ENCODE peak calls at places on chromosomes 5 and 9, in five cellular contexts. One of them, this sample, is unnamed.

GRCh38 chr9:97307500-97308163 is at the start of gene CCDC180:
- DNase-seq in HCT116: no peak
- DNase-seq in endothelial cell of umbilical vein: peak
- DNase-seq in H1: no peak
- DNase-seq in A549: no peak
- DNase-seq in this sample: no peak

GRCh38 chr5:65121880-65122436 is 353.2 kb downstream of the CWC27 start:
- DNase-seq in HCT116: no peak
- DNase-seq in H1: no peak
- DNase-seq in A549: no peak
- DNase-seq in endothelial cell of umbilical vein: no peak
- DNase-seq in this sample: peak

GRCh38 chr9:4382722-4383317 is 83.0 kb upstream of the GLIS3 start:
- DNase-seq in endothelial cell of umbilical vein: peak
- DNase-seq in HCT116: peak
- DNase-seq in H1: no peak
- DNase-seq in A549: peak
- DNase-seq in this sample: peak

GRCh38 chr5:181108578-181109165 is 22.3 kb downstream of the OR2V1 start:
- DNase-seq in H1: no peak
- DNase-seq in endothelial cell of umbilical vein: no peak
- DNase-seq in HCT116: no peak
- DNase-seq in A549: no peak
- DNase-seq in this sample: no peak

GRCh38 chr9:99474186-99474585 is 252.1 kb downstream of the SEC61B start:
- DNase-seq in A549: no peak
- DNase-seq in HCT116: no peak
- DNase-seq in endothelial cell of umbilical vein: no peak
- DNase-seq in H1: no peak
- DNase-seq in this sample: no peak

GRCh38 chr9:338602-339001 is 123.9 kb downstream of the DOCK8 start:
- DNase-seq in endothelial cell of umbilical vein: no peak
- DNase-seq in H1: no peak
- DNase-seq in A549: no peak
- DNase-seq in HCT116: no peak
- DNase-seq in this sample: no peak

GRCh38 chr5:72223371-72223770 is 96.7 kb downstream of the MRPS27 start:
- DNase-seq in A549: no peak
- DNase-seq in endothelial cell of umbilical vein: no peak
- DNase-seq in HCT116: no peak
- DNase-seq in H1: no peak
- DNase-seq in this sample: no peak

GRCh38 chr5:98927242-98927987 is 1.4 kb downstream of the CHD1 start:
- DNase-seq in A549: peak
- DNase-seq in HCT116: no peak
- DNase-seq in H1: no peak
- DNase-seq in endothelial cell of umbilical vein: peak
- DNase-seq in this sample: peak

GRCh38 chr9:129451089-129451656 is 169.7 kb downstream of the C9orf50 start:
- DNase-seq in H1: no peak
- DNase-seq in A549: no peak
- DNase-seq in HCT116: no peak
- DNase-seq in endothelial cell of umbilical vein: peak
- DNase-seq in this sample: no peak

GRCh38 chr5:153552886-153553285 is 62.4 kb downstream of the GRIA1 start:
- DNase-seq in H1: no peak
- DNase-seq in HCT116: no peak
- DNase-seq in A549: no peak
- DNase-seq in endothelial cell of umbilical vein: no peak
- DNase-seq in this sample: no peak

GRCh38 chr9:72013188-72013877 is 47.1 kb downstream of the C9orf57 start:
- DNase-seq in H1: no peak
- DNase-seq in A549: no peak
- DNase-seq in endothelial cell of umbilical vein: no peak
- DNase-seq in HCT116: no peak
- DNase-seq in this sample: peak

GRCh38 chr9:117795271-117795670 is 91.1 kb downstream of the TLR4 start:
- DNase-seq in endothelial cell of umbilical vein: no peak
- DNase-seq in HCT116: no peak
- DNase-seq in H1: no peak
- DNase-seq in A549: no peak
- DNase-seq in this sample: no peak

GRCh38 chr9:92608221-92609141 is 61.5 kb downstream of the IPPK start:
- DNase-seq in HCT116: no peak
- DNase-seq in endothelial cell of umbilical vein: no peak
- DNase-seq in H1: no peak
- DNase-seq in A549: no peak
- DNase-seq in this sample: no peak
- TF ChIP-seq MAX in HCT116: no peak
- TF ChIP-seq MAX in endothelial cell of umbilical vein: no peak
- TF ChIP-seq MAX in H1: no peak
- TF ChIP-seq MAX in A549: no peak
- TF ChIP-seq MAX in this sample: no peak

GRCh38 chr9:126485662-126486061 is 128.1 kb upstream of the LMX1B start:
- DNase-seq in endothelial cell of umbilical vein: no peak
- DNase-seq in H1: no peak
- DNase-seq in A549: no peak
- DNase-seq in HCT116: no peak
- DNase-seq in this sample: no peak
- H3K4me3 ChIP-seq in endothelial cell of umbilical vein: no peak
- H3K4me3 ChIP-seq in H1: no peak
- H3K4me3 ChIP-seq in A549: no peak
- H3K4me3 ChIP-seq in HCT116: no peak
- H3K4me3 ChIP-seq in this sample: no peak

GRCh38 chr9:112700080-112700479 is 17.8 kb downstream of the INIP start:
- DNase-seq in endothelial cell of umbilical vein: no peak
- DNase-seq in HCT116: no peak
- DNase-seq in H1: no peak
- DNase-seq in A549: no peak
- DNase-seq in this sample: no peak

GRCh38 chr9:112703304-112703703 is 14.6 kb downstream of the INIP start:
- DNase-seq in A549: no peak
- DNase-seq in endothelial cell of umbilical vein: no peak
- DNase-seq in H1: no peak
- DNase-seq in HCT116: no peak
- DNase-seq in this sample: no peak

GRCh38 chr9:112711050-112711689 is 6.7 kb downstream of the INIP start:
- DNase-seq in H1: no peak
- DNase-seq in endothelial cell of umbilical vein: peak
- DNase-seq in A549: peak
- DNase-seq in HCT116: no peak
- DNase-seq in this sample: peak

GRCh38 chr9:112705773-112706427 is 12.0 kb downstream of the INIP start:
- DNase-seq in endothelial cell of umbilical vein: peak
- DNase-seq in H1: no peak
- DNase-seq in HCT116: no peak
- DNase-seq in A549: peak
- DNase-seq in this sample: peak
- TF ChIP-seq MAX in endothelial cell of umbilical vein: no peak
- TF ChIP-seq MAX in H1: no peak
- TF ChIP-seq MAX in HCT116: no peak
- TF ChIP-seq MAX in A549: no peak
- TF ChIP-seq MAX in this sample: no peak

GRCh38 chr9:84670801-84671153 is 1.2 kb downstream of the NTRK2 start:
- DNase-seq in A549: no peak
- DNase-seq in H1: no peak
- DNase-seq in endothelial cell of umbilical vein: no peak
- DNase-seq in HCT116: no peak
- DNase-seq in this sample: no peak
- H3K4me3 ChIP-seq in A549: no peak
- H3K4me3 ChIP-seq in H1: peak
- H3K4me3 ChIP-seq in endothelial cell of umbilical vein: no peak
- H3K4me3 ChIP-seq in HCT116: no peak
- H3K4me3 ChIP-seq in this sample: no peak

DNA sequence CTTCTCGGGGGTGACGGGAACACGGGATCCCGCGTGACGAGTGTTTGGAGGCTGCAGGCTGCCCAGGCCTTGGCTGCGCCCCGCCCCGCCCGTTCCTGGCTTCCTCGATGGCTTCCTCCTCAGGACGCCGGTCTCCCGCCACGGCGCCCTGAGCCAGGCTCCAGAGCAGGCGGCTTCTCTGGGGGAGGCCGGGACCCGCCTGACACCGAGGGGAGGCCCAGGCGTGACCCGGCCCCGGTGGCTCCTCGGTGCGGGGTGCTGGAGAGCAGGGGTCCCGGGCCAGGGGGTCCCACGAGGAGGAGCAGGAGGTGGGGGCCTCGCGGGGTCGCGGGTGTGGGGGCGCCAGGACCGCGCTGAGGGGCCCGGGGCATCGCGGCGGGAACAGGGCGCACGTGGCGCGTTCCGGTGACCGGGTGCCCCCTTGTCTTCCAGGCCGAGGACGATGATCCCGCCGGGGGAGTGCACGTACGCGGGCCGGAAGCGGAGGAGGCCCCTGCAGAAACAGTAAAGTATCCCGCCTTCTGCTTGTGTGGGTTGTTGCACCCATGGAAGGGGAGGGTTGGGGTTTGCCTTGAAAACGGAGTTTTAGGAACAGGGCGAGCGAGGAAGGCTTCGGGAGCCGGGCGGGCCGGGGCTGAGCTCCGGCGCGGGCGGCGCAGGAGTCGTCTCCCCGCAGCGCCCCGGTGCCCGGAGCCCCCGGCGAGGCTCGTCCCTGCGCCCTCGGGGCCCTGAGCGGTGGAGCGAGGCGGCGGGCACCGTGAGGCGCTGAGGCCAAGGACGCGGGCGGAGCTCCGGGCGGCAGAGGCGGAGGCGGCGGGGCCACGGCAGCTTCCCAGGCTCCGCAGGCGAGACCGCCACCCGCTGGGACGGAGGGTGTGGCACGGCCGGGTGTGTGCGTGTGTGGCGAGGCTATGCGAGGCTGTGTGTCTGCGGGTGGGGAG is 22.2 kb downstream of the AHRR start:
- DNase-seq in endothelial cell of umbilical vein: peak
- DNase-seq in HCT116: peak
- DNase-seq in A549: peak
- DNase-seq in H1: no peak
- DNase-seq in this sample: peak
- TF ChIP-seq MAX in endothelial cell of umbilical vein: no peak
- TF ChIP-seq MAX in HCT116: peak
- TF ChIP-seq MAX in A549: no peak
- TF ChIP-seq MAX in H1: peak
- TF ChIP-seq MAX in this sample: peak

GRCh38 chr9:106934424-106934823 is 71.5 kb downstream of the ZNF462 start:
- DNase-seq in HCT116: no peak
- DNase-seq in A549: no peak
- DNase-seq in H1: no peak
- DNase-seq in endothelial cell of umbilical vein: no peak
- DNase-seq in this sample: no peak
- H3K4me3 ChIP-seq in HCT116: no peak
- H3K4me3 ChIP-seq in A549: no peak
- H3K4me3 ChIP-seq in H1: no peak
- H3K4me3 ChIP-seq in endothelial cell of umbilical vein: no peak
- H3K4me3 ChIP-seq in this sample: no peak

GRCh38 chr9:7907636-7908195 is 108.1 kb upstream of the DMAC1 start:
- DNase-seq in HCT116: no peak
- DNase-seq in A549: no peak
- DNase-seq in H1: no peak
- DNase-seq in endothelial cell of umbilical vein: no peak
- DNase-seq in this sample: no peak
- TF ChIP-seq MAX in HCT116: no peak
- TF ChIP-seq MAX in A549: no peak
- TF ChIP-seq MAX in H1: no peak
- TF ChIP-seq MAX in endothelial cell of umbilical vein: no peak
- TF ChIP-seq MAX in this sample: no peak